ENCODE peak calls at places on chromosomes 12 and 14, in four cellular contexts. X is activated CD8-positive, alpha-beta T cell treated with anti-CD3 and anti-CD28 coated beads for 36 hours; B is SK-N-MC; S is substantia nigra. E is an unnamed sample.

GRCh38 chr14:89137514-89138163 is 279.4 kb downstream of the FOXN3 start:
- DNase-seq in X (no peak), B (no peak), S (no peak), E (no peak)

GRCh38 chr12:26274441-26275312 is 79.3 kb downstream of the SSPN start:
- DNase-seq in X (peak; percentile 81), B (no peak), S (no peak), E (peak; percentile 86)

GRCh38 chr12:113471619-113472171 is at the start of gene LHX5:
- DNase-seq in X (no peak), B (no peak), S (no peak), E (peak; percentile 38)

GRCh38 chr14:91245029-91245428 is 525 bp upstream of the GPR68 start:
- DNase-seq in X (peak; percentile 94), B (no peak), S (no peak), E (no peak)

GRCh38 chr14:95452176-95452889 is 64.1 kb downstream of the SYNE3 start:
- DNase-seq in X (no peak), B (no peak), S (peak; percentile 16), E (no peak)

GRCh38 chr14:69880851-69881250 is 1.6 kb downstream of the SMOC1 start:
- DNase-seq in X (no peak), B (no peak), S (no peak), E (no peak)

GRCh38 chr14:99065551-99065950 is 206.4 kb downstream of the BCL11B start:
- DNase-seq in X (no peak), B (no peak), S (no peak), E (no peak)

GRCh38 chr14:49900973-49901372 is 8.1 kb downstream of the ARF6 start:
- DNase-seq in X (no peak), B (no peak), S (no peak), E (no peak)

GRCh38 chr14:68627868-68628604 is 164.8 kb downstream of the ZFP36L1 start:
- DNase-seq in X (peak; percentile 61), B (no peak), S (peak; percentile 55), E (peak; percentile 84)

GRCh38 chr12:4203772-4204376 is 69.7 kb upstream of the CCND2 start:
- DNase-seq in X (no peak), B (no peak), S (no peak), E (no peak)

E was measured in testis.